ENCODE peak calls at places on chromosomes 4 and X, in seven cellular contexts. One of them, this sample, is unnamed.

GRCh38 chr4:3740256-3740655 is 25.9 kb upstream of the ADRA2C start:
- DNase-seq in ascending aorta: no peak
- DNase-seq in OCI-LY7: no peak
- DNase-seq in endothelial cell: no peak
- DNase-seq in cardiac fibroblast: no peak
- DNase-seq in cardiac muscle cell: no peak
- DNase-seq in endodermal cell: no peak
- DNase-seq in this sample: no peak

GRCh38 chr4:160180206-160180605 is 1077.3 kb downstream of the RAPGEF2 start:
- DNase-seq in ascending aorta: no peak
- DNase-seq in OCI-LY7: no peak
- DNase-seq in endothelial cell: no peak
- DNase-seq in cardiac fibroblast: no peak
- DNase-seq in cardiac muscle cell: no peak
- DNase-seq in endodermal cell: no peak
- DNase-seq in this sample: no peak

GRCh38 chr4:8920289-8920965 is 48.8 kb upstream of the HMX1 start:
- DNase-seq in ascending aorta: no peak
- DNase-seq in OCI-LY7: no peak
- DNase-seq in endothelial cell: no peak
- DNase-seq in cardiac fibroblast: no peak
- DNase-seq in cardiac muscle cell: no peak
- DNase-seq in endodermal cell: no peak
- DNase-seq in this sample: peak; percentile 13

GRCh38 chrX:15336023-15336413 is 695 bp upstream of the PIGA start:
- DNase-seq in ascending aorta: no peak
- DNase-seq in OCI-LY7: peak; percentile 11
- DNase-seq in endothelial cell: peak; percentile 4
- DNase-seq in cardiac fibroblast: peak; percentile 75
- DNase-seq in cardiac muscle cell: peak; percentile 26
- DNase-seq in endodermal cell: no peak
- DNase-seq in this sample: no peak

GRCh38 chr4:61003301-61003700 is 196.8 kb upstream of the ADGRL3 start:
- DNase-seq in ascending aorta: no peak
- DNase-seq in OCI-LY7: no peak
- DNase-seq in endothelial cell: no peak
- DNase-seq in cardiac fibroblast: no peak
- DNase-seq in cardiac muscle cell: no peak
- DNase-seq in endodermal cell: no peak
- DNase-seq in this sample: no peak

GRCh38 chr4:139453041-139453370 is 915 bp upstream of the RAB33B start:
- DNase-seq in ascending aorta: no peak
- DNase-seq in OCI-LY7: peak; percentile 91
- DNase-seq in endothelial cell: no peak
- DNase-seq in cardiac fibroblast: no peak
- DNase-seq in cardiac muscle cell: no peak
- DNase-seq in endodermal cell: no peak
- DNase-seq in this sample: peak; percentile 71

GRCh38 chr4:56360071-56360470 is 27.2 kb downstream of the AASDH start:
- DNase-seq in ascending aorta: no peak
- DNase-seq in OCI-LY7: no peak
- DNase-seq in endothelial cell: no peak
- DNase-seq in cardiac fibroblast: no peak
- DNase-seq in cardiac muscle cell: no peak
- DNase-seq in endodermal cell: no peak
- DNase-seq in this sample: no peak

GRCh38 chrX:2631743-2632532 is 59.2 kb upstream of the CD99 start:
- DNase-seq in ascending aorta: no peak
- DNase-seq in OCI-LY7: peak; percentile 88
- DNase-seq in endothelial cell: no peak
- DNase-seq in cardiac fibroblast: no peak
- DNase-seq in cardiac muscle cell: no peak
- DNase-seq in endodermal cell: no peak
- DNase-seq in this sample: no peak

GRCh38 chrX:107733686-107734085 is 41.9 kb downstream of the TSC22D3 start:
- DNase-seq in ascending aorta: no peak
- DNase-seq in OCI-LY7: no peak
- DNase-seq in endothelial cell: no peak
- DNase-seq in cardiac fibroblast: no peak
- DNase-seq in cardiac muscle cell: no peak
- DNase-seq in endodermal cell: peak; percentile 45
- DNase-seq in this sample: no peak

GRCh38 chrX:154051210-154051810 is 31.6 kb upstream of the IRAK1 start:
- DNase-seq in ascending aorta: peak; percentile 27
- DNase-seq in OCI-LY7: peak; percentile 60
- DNase-seq in endothelial cell: peak; percentile 59
- DNase-seq in cardiac fibroblast: peak; percentile 77
- DNase-seq in cardiac muscle cell: peak; percentile 62
- DNase-seq in endodermal cell: peak; percentile 85
- DNase-seq in this sample: peak; percentile 73

GRCh38 chrX:140949231-140949630 is 53.2 kb upstream of the SPANXB1 start:
- DNase-seq in ascending aorta: no peak
- DNase-seq in OCI-LY7: no peak
- DNase-seq in endothelial cell: no peak
- DNase-seq in cardiac fibroblast: no peak
- DNase-seq in cardiac muscle cell: no peak
- DNase-seq in endodermal cell: no peak
- DNase-seq in this sample: no peak

DNA sequence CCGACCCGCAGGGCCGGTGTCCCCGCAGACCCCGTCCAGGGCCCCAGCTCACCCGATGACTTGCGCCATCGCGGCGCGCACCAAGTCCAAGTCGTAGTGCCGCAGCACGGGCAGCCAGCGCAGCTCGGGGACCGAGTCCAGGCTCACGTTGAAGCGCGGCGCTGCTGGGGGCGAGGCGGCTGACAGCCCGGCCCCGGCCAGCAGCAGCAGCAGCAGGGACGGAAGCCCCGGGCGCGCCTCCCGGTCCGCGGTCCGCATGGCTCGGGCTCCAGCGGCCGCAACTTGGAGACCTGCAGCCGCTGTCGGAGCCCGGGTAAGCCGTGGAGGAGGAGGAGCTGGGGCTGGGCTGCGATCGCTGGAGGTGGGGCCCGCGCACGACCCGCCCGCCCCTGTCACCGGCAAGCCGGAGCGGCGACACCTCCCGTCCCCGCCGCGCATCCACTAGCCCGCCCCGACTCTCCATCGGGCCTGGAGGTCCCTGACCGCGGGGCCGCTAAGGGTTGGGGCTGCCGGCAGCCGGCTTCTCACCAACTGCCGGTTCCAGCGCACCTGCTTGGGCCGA is at the start of gene NAAA:
- DNase-seq in ascending aorta: peak; percentile 21
- DNase-seq in OCI-LY7: peak; percentile 81
- DNase-seq in endothelial cell: peak; percentile 77
- DNase-seq in cardiac fibroblast: peak; percentile 56
- DNase-seq in cardiac muscle cell: peak; percentile 81
- DNase-seq in endodermal cell: peak; percentile 91
- DNase-seq in this sample: peak; percentile 90
- TF ChIP-seq CTCF in ascending aorta: peak; percentile 54
- TF ChIP-seq CTCF in OCI-LY7: peak; percentile 52
- TF ChIP-seq CTCF in endothelial cell: no peak
- TF ChIP-seq CTCF in cardiac fibroblast: no peak
- TF ChIP-seq CTCF in cardiac muscle cell: no peak
- TF ChIP-seq CTCF in endodermal cell: no peak
- TF ChIP-seq CTCF in this sample: peak; percentile 61

GRCh38 chr4:82123934-82124333 is 249.9 kb downstream of the HNRNPD start:
- DNase-seq in ascending aorta: no peak
- DNase-seq in OCI-LY7: peak; percentile 8
- DNase-seq in endothelial cell: no peak
- DNase-seq in cardiac fibroblast: no peak
- DNase-seq in cardiac muscle cell: no peak
- DNase-seq in endodermal cell: peak; percentile 53
- DNase-seq in this sample: no peak
- TF ChIP-seq CTCF in ascending aorta: no peak
- TF ChIP-seq CTCF in OCI-LY7: peak; percentile 49
- TF ChIP-seq CTCF in endothelial cell: no peak
- TF ChIP-seq CTCF in cardiac fibroblast: no peak
- TF ChIP-seq CTCF in cardiac muscle cell: no peak
- TF ChIP-seq CTCF in endodermal cell: peak; percentile 51
- TF ChIP-seq CTCF in this sample: no peak

GRCh38 chr4:144356941-144357381 is 216.4 kb upstream of the GYPA start:
- DNase-seq in ascending aorta: no peak
- DNase-seq in OCI-LY7: no peak
- DNase-seq in endothelial cell: peak; percentile 19
- DNase-seq in cardiac fibroblast: peak; percentile 12
- DNase-seq in cardiac muscle cell: no peak
- DNase-seq in endodermal cell: peak; percentile 82
- DNase-seq in this sample: no peak

GRCh38 chr4:144353240-144353639 is 212.7 kb upstream of the GYPA start:
- DNase-seq in ascending aorta: no peak
- DNase-seq in OCI-LY7: no peak
- DNase-seq in endothelial cell: no peak
- DNase-seq in cardiac fibroblast: no peak
- DNase-seq in cardiac muscle cell: peak; percentile 58
- DNase-seq in endodermal cell: peak; percentile 67
- DNase-seq in this sample: no peak

GRCh38 chr4:144357970-144358369 is 217.5 kb upstream of the GYPA start:
- DNase-seq in ascending aorta: no peak
- DNase-seq in OCI-LY7: peak; percentile 7
- DNase-seq in endothelial cell: no peak
- DNase-seq in cardiac fibroblast: no peak
- DNase-seq in cardiac muscle cell: no peak
- DNase-seq in endodermal cell: no peak
- DNase-seq in this sample: no peak

GRCh38 chr4:144360394-144360793 is 219.9 kb upstream of the GYPA start:
- DNase-seq in ascending aorta: no peak
- DNase-seq in OCI-LY7: no peak
- DNase-seq in endothelial cell: no peak
- DNase-seq in cardiac fibroblast: no peak
- DNase-seq in cardiac muscle cell: no peak
- DNase-seq in endodermal cell: no peak
- DNase-seq in this sample: no peak

DNA sequence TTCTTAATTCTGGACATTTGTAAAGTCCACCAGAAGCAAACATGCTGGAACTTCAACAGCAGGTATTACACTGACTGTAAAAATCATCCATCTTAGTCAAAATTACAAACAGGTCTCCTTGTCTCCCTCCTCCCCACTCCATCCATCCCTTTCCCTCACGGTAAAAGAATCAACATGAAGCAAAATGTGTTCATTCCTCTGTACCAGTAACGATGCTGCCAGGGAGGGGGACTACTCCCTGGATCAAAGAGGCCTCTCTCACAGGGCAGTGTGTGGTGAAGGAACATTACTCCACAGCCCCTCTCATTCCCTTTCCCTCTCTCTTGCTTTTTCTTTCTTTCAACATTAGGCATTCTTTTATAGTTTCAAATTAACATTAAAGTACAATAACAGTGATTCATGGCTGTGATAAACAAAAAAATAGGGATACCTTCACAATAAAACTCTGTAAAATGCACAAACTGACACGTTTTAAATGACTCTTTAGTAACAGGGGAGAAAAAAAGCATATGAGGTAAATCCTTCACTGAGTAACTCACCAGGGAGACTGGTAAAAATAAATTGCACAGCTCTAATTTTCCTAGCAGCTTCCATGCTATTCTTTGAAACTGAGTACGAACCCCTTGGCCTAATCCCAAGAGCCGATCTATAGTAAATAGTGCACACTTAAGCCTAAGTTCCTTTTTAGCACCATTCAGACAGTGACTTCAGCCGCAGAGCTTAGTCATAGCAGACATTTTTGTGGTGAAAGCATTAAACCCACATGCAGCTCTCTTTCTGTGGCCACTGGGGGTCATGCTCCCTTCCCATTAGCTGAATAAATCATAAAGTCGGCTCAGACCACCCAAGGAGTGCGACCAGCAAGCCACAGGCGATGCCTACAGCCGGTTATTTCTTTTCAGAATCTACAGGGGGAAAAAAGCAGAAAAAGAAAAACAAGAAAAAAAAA is 215.6 kb upstream of the GYPA start:
- DNase-seq in ascending aorta: no peak
- DNase-seq in OCI-LY7: peak; percentile 7
- DNase-seq in endothelial cell: peak; percentile 31
- DNase-seq in cardiac fibroblast: peak; percentile 87
- DNase-seq in cardiac muscle cell: peak; percentile 59
- DNase-seq in endodermal cell: peak; percentile 72
- DNase-seq in this sample: peak; percentile 15
- TF ChIP-seq CTCF in ascending aorta: no peak
- TF ChIP-seq CTCF in OCI-LY7: peak; percentile 20
- TF ChIP-seq CTCF in endothelial cell: no peak
- TF ChIP-seq CTCF in cardiac fibroblast: peak; percentile 51
- TF ChIP-seq CTCF in cardiac muscle cell: peak; percentile 35
- TF ChIP-seq CTCF in endodermal cell: peak; percentile 67
- TF ChIP-seq CTCF in this sample: no peak

GRCh38 chr4:100695871-100696270 is 178.0 kb upstream of the EMCN start:
- DNase-seq in ascending aorta: no peak
- DNase-seq in OCI-LY7: no peak
- DNase-seq in endothelial cell: no peak
- DNase-seq in cardiac fibroblast: no peak
- DNase-seq in cardiac muscle cell: no peak
- DNase-seq in endodermal cell: no peak
- DNase-seq in this sample: no peak

GRCh38 chr4:100688368-100688767 is 170.5 kb upstream of the EMCN start:
- DNase-seq in ascending aorta: no peak
- DNase-seq in OCI-LY7: no peak
- DNase-seq in endothelial cell: no peak
- DNase-seq in cardiac fibroblast: no peak
- DNase-seq in cardiac muscle cell: no peak
- DNase-seq in endodermal cell: no peak
- DNase-seq in this sample: no peak

GRCh38 chr4:100695039-100695654 is 177.3 kb upstream of the EMCN start:
- DNase-seq in ascending aorta: no peak
- DNase-seq in OCI-LY7: no peak
- DNase-seq in endothelial cell: no peak
- DNase-seq in cardiac fibroblast: no peak
- DNase-seq in cardiac muscle cell: no peak
- DNase-seq in endodermal cell: no peak
- DNase-seq in this sample: no peak

GRCh38 chr4:100694467-100694866 is 176.6 kb upstream of the EMCN start:
- DNase-seq in ascending aorta: no peak
- DNase-seq in OCI-LY7: no peak
- DNase-seq in endothelial cell: no peak
- DNase-seq in cardiac fibroblast: no peak
- DNase-seq in cardiac muscle cell: no peak
- DNase-seq in endodermal cell: no peak
- DNase-seq in this sample: no peak

GRCh38 chr4:100690812-100691211 is 173.0 kb upstream of the EMCN start:
- DNase-seq in ascending aorta: no peak
- DNase-seq in OCI-LY7: no peak
- DNase-seq in endothelial cell: no peak
- DNase-seq in cardiac fibroblast: no peak
- DNase-seq in cardiac muscle cell: no peak
- DNase-seq in endodermal cell: no peak
- DNase-seq in this sample: no peak
- TF ChIP-seq CTCF in ascending aorta: no peak
- TF ChIP-seq CTCF in OCI-LY7: no peak
- TF ChIP-seq CTCF in endothelial cell: no peak
- TF ChIP-seq CTCF in cardiac fibroblast: no peak
- TF ChIP-seq CTCF in cardiac muscle cell: no peak
- TF ChIP-seq CTCF in endodermal cell: peak; percentile 59
- TF ChIP-seq CTCF in this sample: no peak

This sample was measured in GM13976.